ENCODE peak calls at places on chromosomes 16 and 17, in eight cellular contexts. A, I, S, P, Y, X, J and E are unnamed samples.

GRCh38 chr17:16106161-16106891 is 106.7 kb downstream of the TTC19 start:
- DNase-seq in Y (peak), A (peak), S (no peak), X (no peak), J (no peak), I (no peak), P (no peak), E (peak)

GRCh38 chr16:67460168-67460567 is 20.8 kb downstream of the ATP6V0D1 start:
- DNase-seq in I (no peak), J (no peak), Y (peak), P (no peak), A (no peak), X (no peak), S (no peak), E (no peak)

GRCh38 chr17:7558544-7559306 is at the start of gene TNFSF13:
- DNase-seq in J (peak), A (no peak), Y (no peak), P (no peak), S (peak), X (peak), I (peak), E (no peak)

GRCh38 chr17:43755389-43755875 is 3.2 kb downstream of the SOST start:
- DNase-seq in I (no peak), S (no peak), P (no peak), J (peak), Y (peak), X (no peak), A (peak), E (no peak)

GRCh38 chr16:29815032-29815721 is 775 bp upstream of the PAGR1 start:
- DNase-seq in I (peak), J (peak), P (no peak), X (no peak), S (no peak), Y (no peak), A (peak), E (no peak)

GRCh38 chr17:31373150-31374082 is 18.1 kb upstream of the RAB11FIP4 start:
- DNase-seq in P (peak), A (peak), J (no peak), X (no peak), S (peak), Y (peak), I (no peak), E (peak)

GRCh38 chr16:83785455-83785854 is 22.3 kb upstream of the HSBP1 start:
- DNase-seq in P (no peak), J (no peak), X (no peak), S (no peak), A (no peak), I (no peak), Y (no peak), E (no peak)

GRCh38 chr17:74875970-74876593 is 3.3 kb upstream of the FDXR start:
- DNase-seq in J (no peak), S (no peak), X (no peak), Y (no peak), A (no peak), I (no peak), P (no peak), E (no peak)

GRCh38 chr17:44279586-44280344 is 11.8 kb upstream of the SLC4A1 start:
- DNase-seq in P (peak), I (peak), J (no peak), A (peak), X (peak), S (peak), Y (peak), E (peak)

GRCh38 chr16:80775450-80775849 is 28.9 kb downstream of the CDYL2 start:
- DNase-seq in S (no peak), I (no peak), X (no peak), P (no peak), J (no peak), Y (no peak), A (no peak), E (no peak)

GRCh38 chr16:85518398-85519049 is 94.6 kb upstream of the GSE1 start:
- DNase-seq in Y (no peak), P (no peak), I (no peak), A (no peak), J (no peak), S (no peak), X (no peak), E (no peak)

GRCh38 chr17:60154616-60155426 is 5.0 kb downstream of the CA4 start:
- DNase-seq in X (no peak), P (no peak), Y (peak), S (peak), I (no peak), A (peak), J (no peak), E (peak)

GRCh38 chr17:11278186-11278983 is 37.4 kb downstream of the SHISA6 start:
- DNase-seq in I (no peak), Y (no peak), J (peak), X (no peak), P (no peak), S (no peak), A (no peak), E (no peak)

GRCh38 chr17:27109346-27109745 is 184.6 kb upstream of the WSB1 start:
- DNase-seq in X (no peak), J (no peak), Y (no peak), P (peak), I (no peak), A (no peak), S (no peak), E (no peak)

GRCh38 chr16:20956319-20956718 is 55.7 kb downstream of the LYRM1 start:
- DNase-seq in A (peak), J (no peak), S (no peak), I (no peak), Y (peak), X (no peak), P (no peak), E (peak)

GRCh38 chr17:64573214-64573613 is 66.4 kb downstream of the CEP95 start:
- DNase-seq in S (no peak), A (no peak), J (no peak), I (no peak), P (no peak), X (no peak), Y (no peak), E (no peak)
- TF ChIP-seq CTCF in S (no peak), A (no peak), J (no peak), I (no peak), P (no peak), X (no peak), Y (no peak), E (no peak)

DNA sequence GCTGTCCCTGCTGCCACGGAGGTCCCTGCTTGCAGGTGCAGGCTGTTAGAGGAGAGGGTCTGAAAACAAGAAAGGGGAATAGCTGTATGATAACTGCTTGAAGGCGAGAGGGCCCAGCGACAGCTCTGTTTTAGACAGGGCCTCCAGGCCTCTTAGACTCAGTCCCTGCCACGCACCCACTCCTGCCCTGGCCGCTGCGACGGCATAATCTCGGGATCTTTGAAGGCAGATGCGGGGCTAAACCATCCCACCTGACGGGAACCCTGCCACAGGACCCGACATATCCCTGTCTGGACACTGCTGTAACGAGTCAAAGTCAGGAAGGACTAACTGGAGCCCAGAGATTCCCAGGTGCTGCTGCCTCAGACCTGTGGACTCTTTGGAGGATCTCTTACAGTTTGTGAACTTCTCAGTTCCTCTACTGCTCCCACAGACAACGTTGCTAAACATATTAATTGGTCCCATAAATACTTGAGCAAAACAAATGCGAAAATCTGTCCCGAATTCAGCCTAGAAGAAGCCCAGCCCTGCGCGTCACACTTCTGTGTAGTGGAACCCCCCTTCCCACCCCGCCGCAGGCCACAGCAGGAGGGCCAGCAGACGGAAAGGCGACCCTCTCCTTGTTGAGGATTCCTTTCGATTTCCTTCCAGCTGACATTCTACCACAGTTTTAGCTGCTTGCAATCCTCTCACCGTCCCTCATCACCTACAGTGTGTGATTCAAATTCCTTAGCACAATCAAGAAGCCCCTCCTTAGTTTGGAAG is 998 bp upstream of the TMEM11 start:
- DNase-seq in P (peak), I (no peak), A (peak), S (no peak), J (peak), Y (peak), X (no peak), E (peak)
- H3K4me3 ChIP-seq in P (peak), I (peak), A (peak), S (peak), J (peak), Y (peak), X (peak), E (peak)

GRCh38 chr17:78316867-78317816 is 42.7 kb downstream of the SOCS3 start:
- DNase-seq in J (no peak), S (peak), A (peak), X (peak), P (no peak), I (peak), Y (peak), E (no peak)

GRCh38 chr17:78313735-78314648 is 45.9 kb downstream of the SOCS3 start:
- DNase-seq in I (peak), X (peak), A (peak), J (peak), P (peak), S (peak), Y (peak), E (peak)

GRCh38 chr17:78315355-78316114 is 44.3 kb downstream of the SOCS3 start:
- DNase-seq in A (peak), P (peak), Y (peak), S (peak), I (peak), J (peak), X (peak), E (peak)

GRCh38 chr17:78316115-78316866 is 43.6 kb downstream of the SOCS3 start:
- DNase-seq in J (no peak), Y (no peak), S (no peak), I (no peak), X (no peak), P (no peak), A (no peak), E (no peak)

DNA sequence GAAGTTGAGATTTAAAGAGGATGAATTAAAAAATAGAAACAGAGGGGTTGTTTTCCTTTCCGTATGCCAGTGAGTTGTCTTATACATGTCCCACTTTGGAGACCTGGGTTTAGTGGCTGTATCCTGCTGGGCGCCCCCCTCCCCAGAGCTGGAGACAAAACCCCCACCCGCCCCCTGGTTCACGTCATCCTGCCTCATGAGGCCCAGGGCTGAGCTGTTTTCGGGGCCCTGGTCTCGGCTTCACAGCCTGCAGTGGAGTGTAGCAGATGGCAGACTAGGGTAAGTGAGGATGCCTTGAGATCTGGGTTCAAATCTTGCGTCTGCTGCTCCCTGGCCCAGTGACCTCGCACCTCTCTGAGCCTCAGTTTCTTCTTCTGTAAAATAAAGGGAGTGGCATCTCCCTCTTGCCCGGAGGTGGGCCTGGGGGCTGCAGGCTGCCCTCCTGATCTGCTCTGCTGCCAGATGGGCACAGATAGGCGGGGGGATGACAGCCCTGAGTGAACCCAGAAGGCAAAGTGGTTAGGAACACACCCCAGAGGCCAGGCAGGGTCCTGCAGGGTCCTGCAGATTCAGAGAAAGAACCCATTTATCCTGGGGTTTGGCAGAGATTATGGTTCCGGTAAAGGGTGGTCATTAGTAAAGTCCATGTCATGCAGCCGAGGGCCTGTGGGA is 45.1 kb downstream of the SOCS3 start:
- DNase-seq in I (no peak), X (no peak), A (no peak), J (no peak), P (no peak), S (no peak), Y (no peak), E (no peak)
- TF ChIP-seq CTCF in I (no peak), X (no peak), A (no peak), J (no peak), P (no peak), S (no peak), Y (peak), E (no peak)

GRCh38 chr17:73342549-73343167 is 30.9 kb upstream of the CDC42EP4 start:
- DNase-seq in Y (peak), J (no peak), S (no peak), X (no peak), P (peak), A (peak), I (no peak), E (peak)
- H3K4me3 ChIP-seq in Y (peak), J (no peak), S (no peak), X (no peak), P (no peak), A (no peak), I (no peak), E (peak)

GRCh38 chr16:57987441-57988177 is 12.9 kb downstream of the ZNF319 start:
- DNase-seq in I (no peak), S (no peak), J (no peak), P (no peak), Y (no peak), X (no peak), A (no peak), E (no peak)
- TF ChIP-seq CTCF in I (no peak), S (no peak), J (no peak), P (no peak), Y (no peak), X (no peak), A (no peak), E (no peak)